ENCODE peak calls at places on chromosomes 3 and 15, in nine cellular contexts. One of them, this sample, is unnamed.

GRCh38 chr15:80780416-80781221 is 1.4 kb downstream of the CEMIP start:
- DNase-seq in activated T-cell treated with anti-CD3 and anti-CD28 coated beads for 1 hour: no peak
- DNase-seq in NCI-H510A treated with DMSO at 0.1 percent for 48 hours: no peak
- DNase-seq in foreskin fibroblast: peak
- DNase-seq in T1000: peak
- DNase-seq in astrocyte of the spinal cord: peak
- DNase-seq in NCI-H460: no peak
- DNase-seq in endothelial cell: peak
- DNase-seq in fibroblast of the aortic adventitia: peak
- DNase-seq in this sample: peak

GRCh38 chr15:40441736-40442531 is 1.2 kb downstream of the BAHD1 start:
- DNase-seq in activated T-cell treated with anti-CD3 and anti-CD28 coated beads for 1 hour: peak
- DNase-seq in endothelial cell: peak
- DNase-seq in foreskin fibroblast: peak
- DNase-seq in NCI-H510A treated with DMSO at 0.1 percent for 48 hours: no peak
- DNase-seq in fibroblast of the aortic adventitia: no peak
- DNase-seq in T1000: no peak
- DNase-seq in astrocyte of the spinal cord: no peak
- DNase-seq in NCI-H460: no peak
- DNase-seq in this sample: no peak

GRCh38 chr15:40922608-40923005 is 6.5 kb upstream of the DLL4 start:
- DNase-seq in NCI-H460: no peak
- DNase-seq in foreskin fibroblast: no peak
- DNase-seq in activated T-cell treated with anti-CD3 and anti-CD28 coated beads for 1 hour: no peak
- DNase-seq in fibroblast of the aortic adventitia: no peak
- DNase-seq in astrocyte of the spinal cord: no peak
- DNase-seq in T1000: no peak
- DNase-seq in NCI-H510A treated with DMSO at 0.1 percent for 48 hours: no peak
- DNase-seq in endothelial cell: no peak
- DNase-seq in this sample: no peak

GRCh38 chr15:63499611-63500010 is 4.8 kb upstream of the USP3 start:
- DNase-seq in NCI-H460: no peak
- DNase-seq in fibroblast of the aortic adventitia: no peak
- DNase-seq in T1000: no peak
- DNase-seq in activated T-cell treated with anti-CD3 and anti-CD28 coated beads for 1 hour: no peak
- DNase-seq in foreskin fibroblast: no peak
- DNase-seq in NCI-H510A treated with DMSO at 0.1 percent for 48 hours: no peak
- DNase-seq in astrocyte of the spinal cord: no peak
- DNase-seq in endothelial cell: no peak
- DNase-seq in this sample: no peak

GRCh38 chr15:35092311-35092710 is 7.2 kb upstream of the NANOGP8 start:
- DNase-seq in NCI-H510A treated with DMSO at 0.1 percent for 48 hours: no peak
- DNase-seq in foreskin fibroblast: no peak
- DNase-seq in T1000: no peak
- DNase-seq in NCI-H460: no peak
- DNase-seq in activated T-cell treated with anti-CD3 and anti-CD28 coated beads for 1 hour: no peak
- DNase-seq in fibroblast of the aortic adventitia: no peak
- DNase-seq in endothelial cell: no peak
- DNase-seq in astrocyte of the spinal cord: no peak
- DNase-seq in this sample: no peak

GRCh38 chr15:91603681-91604080 is 249.8 kb upstream of the SLCO3A1 start:
- DNase-seq in NCI-H460: no peak
- DNase-seq in fibroblast of the aortic adventitia: peak
- DNase-seq in astrocyte of the spinal cord: peak
- DNase-seq in T1000: no peak
- DNase-seq in NCI-H510A treated with DMSO at 0.1 percent for 48 hours: no peak
- DNase-seq in endothelial cell: no peak
- DNase-seq in activated T-cell treated with anti-CD3 and anti-CD28 coated beads for 1 hour: no peak
- DNase-seq in foreskin fibroblast: no peak
- DNase-seq in this sample: no peak

GRCh38 chr15:74445816-74446763 is 12.3 kb upstream of the SEMA7A start:
- DNase-seq in endothelial cell: no peak
- DNase-seq in foreskin fibroblast: no peak
- DNase-seq in NCI-H460: no peak
- DNase-seq in astrocyte of the spinal cord: no peak
- DNase-seq in NCI-H510A treated with DMSO at 0.1 percent for 48 hours: no peak
- DNase-seq in fibroblast of the aortic adventitia: no peak
- DNase-seq in activated T-cell treated with anti-CD3 and anti-CD28 coated beads for 1 hour: no peak
- DNase-seq in T1000: no peak
- DNase-seq in this sample: no peak

GRCh38 chr15:73709241-73709640 is 25.1 kb downstream of the CD276 start:
- DNase-seq in NCI-H460: no peak
- DNase-seq in activated T-cell treated with anti-CD3 and anti-CD28 coated beads for 1 hour: no peak
- DNase-seq in fibroblast of the aortic adventitia: no peak
- DNase-seq in NCI-H510A treated with DMSO at 0.1 percent for 48 hours: no peak
- DNase-seq in astrocyte of the spinal cord: no peak
- DNase-seq in endothelial cell: no peak
- DNase-seq in T1000: no peak
- DNase-seq in foreskin fibroblast: no peak
- DNase-seq in this sample: no peak

GRCh38 chr3:174937488-174937887 is 78.4 kb downstream of the NAALADL2 start:
- DNase-seq in fibroblast of the aortic adventitia: peak
- DNase-seq in foreskin fibroblast: peak
- DNase-seq in activated T-cell treated with anti-CD3 and anti-CD28 coated beads for 1 hour: no peak
- DNase-seq in astrocyte of the spinal cord: peak
- DNase-seq in NCI-H510A treated with DMSO at 0.1 percent for 48 hours: no peak
- DNase-seq in endothelial cell: no peak
- DNase-seq in T1000: no peak
- DNase-seq in NCI-H460: no peak
- DNase-seq in this sample: peak

GRCh38 chr3:184725176-184725575 is 13.3 kb upstream of the MAGEF1 start:
- DNase-seq in fibroblast of the aortic adventitia: no peak
- DNase-seq in T1000: no peak
- DNase-seq in foreskin fibroblast: no peak
- DNase-seq in NCI-H510A treated with DMSO at 0.1 percent for 48 hours: no peak
- DNase-seq in activated T-cell treated with anti-CD3 and anti-CD28 coated beads for 1 hour: no peak
- DNase-seq in NCI-H460: no peak
- DNase-seq in endothelial cell: no peak
- DNase-seq in astrocyte of the spinal cord: no peak
- DNase-seq in this sample: no peak

GRCh38 chr15:68618339-68619302 is 39.8 kb downstream of the CORO2B start:
- DNase-seq in NCI-H510A treated with DMSO at 0.1 percent for 48 hours: no peak
- DNase-seq in NCI-H460: no peak
- DNase-seq in T1000: no peak
- DNase-seq in endothelial cell: no peak
- DNase-seq in activated T-cell treated with anti-CD3 and anti-CD28 coated beads for 1 hour: no peak
- DNase-seq in astrocyte of the spinal cord: no peak
- DNase-seq in fibroblast of the aortic adventitia: peak
- DNase-seq in foreskin fibroblast: peak
- DNase-seq in this sample: peak

GRCh38 chr3:114660124-114660523 is 366.3 kb downstream of the TIGIT start:
- DNase-seq in NCI-H460: no peak
- DNase-seq in activated T-cell treated with anti-CD3 and anti-CD28 coated beads for 1 hour: no peak
- DNase-seq in fibroblast of the aortic adventitia: peak
- DNase-seq in T1000: no peak
- DNase-seq in astrocyte of the spinal cord: peak
- DNase-seq in NCI-H510A treated with DMSO at 0.1 percent for 48 hours: no peak
- DNase-seq in foreskin fibroblast: peak
- DNase-seq in endothelial cell: no peak
- DNase-seq in this sample: peak

GRCh38 chr3:53046171-53047170 is 598 bp upstream of the SFMBT1 start:
- DNase-seq in endothelial cell: peak
- DNase-seq in activated T-cell treated with anti-CD3 and anti-CD28 coated beads for 1 hour: peak
- DNase-seq in T1000: peak
- DNase-seq in NCI-H510A treated with DMSO at 0.1 percent for 48 hours: no peak
- DNase-seq in astrocyte of the spinal cord: peak
- DNase-seq in fibroblast of the aortic adventitia: no peak
- DNase-seq in NCI-H460: peak
- DNase-seq in foreskin fibroblast: peak
- DNase-seq in this sample: peak

GRCh38 chr3:165503346-165503745 is 307.2 kb upstream of the SLITRK3 start:
- DNase-seq in activated T-cell treated with anti-CD3 and anti-CD28 coated beads for 1 hour: no peak
- DNase-seq in endothelial cell: no peak
- DNase-seq in foreskin fibroblast: no peak
- DNase-seq in T1000: no peak
- DNase-seq in fibroblast of the aortic adventitia: peak
- DNase-seq in NCI-H460: no peak
- DNase-seq in astrocyte of the spinal cord: no peak
- DNase-seq in NCI-H510A treated with DMSO at 0.1 percent for 48 hours: no peak
- DNase-seq in this sample: no peak

GRCh38 chr3:161104561-161105551 is at the start of gene B3GALNT1:
- DNase-seq in endothelial cell: peak
- DNase-seq in T1000: no peak
- DNase-seq in fibroblast of the aortic adventitia: peak
- DNase-seq in activated T-cell treated with anti-CD3 and anti-CD28 coated beads for 1 hour: no peak
- DNase-seq in astrocyte of the spinal cord: peak
- DNase-seq in NCI-H510A treated with DMSO at 0.1 percent for 48 hours: peak
- DNase-seq in NCI-H460: no peak
- DNase-seq in foreskin fibroblast: peak
- DNase-seq in this sample: no peak

GRCh38 chr15:73464602-73465001 is 21.6 kb downstream of the REC114 start:
- DNase-seq in astrocyte of the spinal cord: no peak
- DNase-seq in T1000: no peak
- DNase-seq in fibroblast of the aortic adventitia: no peak
- DNase-seq in foreskin fibroblast: no peak
- DNase-seq in endothelial cell: peak
- DNase-seq in NCI-H510A treated with DMSO at 0.1 percent for 48 hours: no peak
- DNase-seq in NCI-H460: no peak
- DNase-seq in activated T-cell treated with anti-CD3 and anti-CD28 coated beads for 1 hour: no peak
- DNase-seq in this sample: no peak

GRCh38 chr3:123629747-123630047 is 44.8 kb upstream of the HACD2 start:
- DNase-seq in NCI-H460: no peak
- DNase-seq in fibroblast of the aortic adventitia: no peak
- DNase-seq in foreskin fibroblast: no peak
- DNase-seq in astrocyte of the spinal cord: no peak
- DNase-seq in T1000: no peak
- DNase-seq in NCI-H510A treated with DMSO at 0.1 percent for 48 hours: no peak
- DNase-seq in endothelial cell: no peak
- DNase-seq in activated T-cell treated with anti-CD3 and anti-CD28 coated beads for 1 hour: no peak
- DNase-seq in this sample: no peak

GRCh38 chr15:74664028-74664616 is 31.7 kb downstream of the EDC3 start:
- DNase-seq in activated T-cell treated with anti-CD3 and anti-CD28 coated beads for 1 hour: no peak
- DNase-seq in T1000: no peak
- DNase-seq in NCI-H460: no peak
- DNase-seq in foreskin fibroblast: peak
- DNase-seq in fibroblast of the aortic adventitia: peak
- DNase-seq in astrocyte of the spinal cord: peak
- DNase-seq in endothelial cell: no peak
- DNase-seq in NCI-H510A treated with DMSO at 0.1 percent for 48 hours: peak
- DNase-seq in this sample: peak

GRCh38 chr15:68773036-68773435 is 47.7 kb downstream of the ANP32A start:
- DNase-seq in astrocyte of the spinal cord: no peak
- DNase-seq in NCI-H460: no peak
- DNase-seq in NCI-H510A treated with DMSO at 0.1 percent for 48 hours: no peak
- DNase-seq in activated T-cell treated with anti-CD3 and anti-CD28 coated beads for 1 hour: no peak
- DNase-seq in endothelial cell: no peak
- DNase-seq in foreskin fibroblast: no peak
- DNase-seq in fibroblast of the aortic adventitia: no peak
- DNase-seq in T1000: no peak
- DNase-seq in this sample: no peak

GRCh38 chr3:89314454-89314853 is 207.0 kb downstream of the EPHA3 start:
- DNase-seq in astrocyte of the spinal cord: peak
- DNase-seq in fibroblast of the aortic adventitia: peak
- DNase-seq in NCI-H510A treated with DMSO at 0.1 percent for 48 hours: no peak
- DNase-seq in activated T-cell treated with anti-CD3 and anti-CD28 coated beads for 1 hour: no peak
- DNase-seq in foreskin fibroblast: peak
- DNase-seq in endothelial cell: no peak
- DNase-seq in T1000: no peak
- DNase-seq in NCI-H460: peak
- DNase-seq in this sample: peak

GRCh38 chr3:146801492-146801891 is 196.3 kb upstream of the PLSCR5 start:
- DNase-seq in T1000: no peak
- DNase-seq in NCI-H510A treated with DMSO at 0.1 percent for 48 hours: no peak
- DNase-seq in NCI-H460: no peak
- DNase-seq in foreskin fibroblast: no peak
- DNase-seq in endothelial cell: no peak
- DNase-seq in astrocyte of the spinal cord: peak
- DNase-seq in activated T-cell treated with anti-CD3 and anti-CD28 coated beads for 1 hour: no peak
- DNase-seq in fibroblast of the aortic adventitia: no peak
- DNase-seq in this sample: no peak

GRCh38 chr15:98722645-98723044 is 74.3 kb downstream of the IGF1R start:
- DNase-seq in activated T-cell treated with anti-CD3 and anti-CD28 coated beads for 1 hour: no peak
- DNase-seq in astrocyte of the spinal cord: no peak
- DNase-seq in fibroblast of the aortic adventitia: no peak
- DNase-seq in foreskin fibroblast: no peak
- DNase-seq in endothelial cell: no peak
- DNase-seq in NCI-H510A treated with DMSO at 0.1 percent for 48 hours: no peak
- DNase-seq in T1000: no peak
- DNase-seq in NCI-H460: no peak
- DNase-seq in this sample: no peak

GRCh38 chr15:83850846-83851245 is 196.9 kb downstream of the ADAMTSL3 start:
- DNase-seq in fibroblast of the aortic adventitia: no peak
- DNase-seq in T1000: no peak
- DNase-seq in astrocyte of the spinal cord: no peak
- DNase-seq in endothelial cell: no peak
- DNase-seq in NCI-H510A treated with DMSO at 0.1 percent for 48 hours: no peak
- DNase-seq in activated T-cell treated with anti-CD3 and anti-CD28 coated beads for 1 hour: no peak
- DNase-seq in NCI-H460: no peak
- DNase-seq in foreskin fibroblast: no peak
- DNase-seq in this sample: no peak

GRCh38 chr3:119894195-119894594 is 112.3 kb downstream of the NR1I2 start:
- DNase-seq in fibroblast of the aortic adventitia: no peak
- DNase-seq in NCI-H510A treated with DMSO at 0.1 percent for 48 hours: no peak
- DNase-seq in T1000: no peak
- DNase-seq in NCI-H460: no peak
- DNase-seq in activated T-cell treated with anti-CD3 and anti-CD28 coated beads for 1 hour: no peak
- DNase-seq in astrocyte of the spinal cord: no peak
- DNase-seq in foreskin fibroblast: no peak
- DNase-seq in endothelial cell: no peak
- DNase-seq in this sample: no peak

GRCh38 chr15:56757884-56758283 is 24.6 kb upstream of the ZNF280D start:
- DNase-seq in NCI-H510A treated with DMSO at 0.1 percent for 48 hours: no peak
- DNase-seq in astrocyte of the spinal cord: no peak
- DNase-seq in T1000: no peak
- DNase-seq in foreskin fibroblast: no peak
- DNase-seq in NCI-H460: no peak
- DNase-seq in fibroblast of the aortic adventitia: no peak
- DNase-seq in activated T-cell treated with anti-CD3 and anti-CD28 coated beads for 1 hour: no peak
- DNase-seq in endothelial cell: no peak
- DNase-seq in this sample: no peak

GRCh38 chr15:70088427-70088826 is 9.3 kb downstream of the TLE3 start:
- DNase-seq in fibroblast of the aortic adventitia: no peak
- DNase-seq in endothelial cell: no peak
- DNase-seq in activated T-cell treated with anti-CD3 and anti-CD28 coated beads for 1 hour: no peak
- DNase-seq in foreskin fibroblast: peak
- DNase-seq in NCI-H460: no peak
- DNase-seq in NCI-H510A treated with DMSO at 0.1 percent for 48 hours: peak
- DNase-seq in astrocyte of the spinal cord: no peak
- DNase-seq in T1000: no peak
- DNase-seq in this sample: no peak

GRCh38 chr15:76983588-76984379 is 11.1 kb upstream of the PSTPIP1 start:
- DNase-seq in astrocyte of the spinal cord: no peak
- DNase-seq in endothelial cell: no peak
- DNase-seq in NCI-H460: no peak
- DNase-seq in activated T-cell treated with anti-CD3 and anti-CD28 coated beads for 1 hour: no peak
- DNase-seq in NCI-H510A treated with DMSO at 0.1 percent for 48 hours: no peak
- DNase-seq in fibroblast of the aortic adventitia: no peak
- DNase-seq in T1000: no peak
- DNase-seq in foreskin fibroblast: no peak
- DNase-seq in this sample: no peak

GRCh38 chr3:53581671-53582070 is 87.3 kb downstream of the CACNA1D start:
- DNase-seq in foreskin fibroblast: no peak
- DNase-seq in T1000: no peak
- DNase-seq in NCI-H460: no peak
- DNase-seq in activated T-cell treated with anti-CD3 and anti-CD28 coated beads for 1 hour: no peak
- DNase-seq in endothelial cell: no peak
- DNase-seq in NCI-H510A treated with DMSO at 0.1 percent for 48 hours: no peak
- DNase-seq in astrocyte of the spinal cord: peak
- DNase-seq in fibroblast of the aortic adventitia: peak
- DNase-seq in this sample: peak